ENCODE peak calls at places on chromosome 14, in nine cellular contexts. X is GM13976, M is AG09319, Z is HFF-Myc, A is pancreas, B is fibroblast of mammary gland, J is GM23338, H is esophagus squamous epithelium, N is fibroblast of lung. D is an unnamed sample.

GRCh38 chr14:68133856-68134255 is 314.3 kb downstream of the RAD51B start:
- DNase-seq in X (no peak), M (no peak), Z (no peak), A (no peak), B (peak), J (no peak), H (no peak), N (peak), D (no peak)

GRCh38 chr14:62711351-62712023 is 333.8 kb downstream of the KCNH5 start:
- DNase-seq in X (no peak), M (no peak), Z (no peak), A (no peak), B (no peak), J (peak), H (no peak), N (no peak), D (no peak)

GRCh38 chr14:73724696-73725095 is 10.5 kb upstream of the PNMA1 start:
- DNase-seq in X (no peak), M (no peak), Z (no peak), A (no peak), B (no peak), J (no peak), H (no peak), N (no peak), D (no peak)

GRCh38 chr14:81246561-81247270 is 26.0 kb upstream of the GTF2A1 start:
- DNase-seq in X (no peak), M (peak), Z (peak), A (no peak), B (no peak), J (no peak), H (no peak), N (no peak), D (no peak)

GRCh38 chr14:91205449-91205848 is 39.1 kb downstream of the GPR68 start:
- DNase-seq in X (no peak), M (no peak), Z (no peak), A (no peak), B (no peak), J (no peak), H (no peak), N (no peak), D (no peak)

GRCh38 chr14:92040431-92041040 is 677 bp upstream of the TRIP11 start:
- DNase-seq in X (peak), M (no peak), Z (no peak), A (peak), B (peak), J (peak), H (no peak), N (peak), D (no peak)

GRCh38 chr14:58635041-58635440 is 2.7 kb upstream of the DACT1 start:
- DNase-seq in X (peak), M (no peak), Z (no peak), A (no peak), B (no peak), J (peak), H (no peak), N (peak), D (no peak)

GRCh38 chr14:54465654-54466053 is 23.1 kb downstream of the GMFB start:
- DNase-seq in X (no peak), M (no peak), Z (no peak), A (no peak), B (no peak), J (no peak), H (no peak), N (no peak), D (peak)

GRCh38 chr14:21699551-21699950 is 25.9 kb upstream of the OR4E1 start:
- DNase-seq in X (no peak), M (no peak), Z (no peak), A (no peak), B (no peak), J (no peak), H (no peak), N (no peak), D (no peak)

GRCh38 chr14:33634631-33635030 is 316.2 kb downstream of the EGLN3 start:
- DNase-seq in X (no peak), M (no peak), Z (no peak), A (no peak), B (peak), J (no peak), H (no peak), N (peak), D (no peak)

GRCh38 chr14:93059917-93060545 is 55.7 kb downstream of the ITPK1 start:
- DNase-seq in X (no peak), M (no peak), Z (no peak), A (no peak), B (no peak), J (peak), H (no peak), N (no peak), D (no peak)

GRCh38 chr14:61196034-61196433 is 85.1 kb downstream of the TMEM30B start:
- DNase-seq in X (no peak), M (no peak), Z (no peak), A (no peak), B (no peak), J (no peak), H (no peak), N (no peak), D (no peak)

GRCh38 chr14:20618328-20618749 is 23.2 kb downstream of the OR6S1 start:
- DNase-seq in X (no peak), M (no peak), Z (no peak), A (no peak), B (no peak), J (no peak), H (no peak), N (no peak), D (no peak)

GRCh38 chr14:75476274-75476995 is 45.8 kb upstream of the BATF start:
- DNase-seq in X (no peak), M (no peak), Z (no peak), A (no peak), B (no peak), J (peak), H (no peak), N (peak), D (no peak)

GRCh38 chr14:78700236-78700635 is 530.1 kb downstream of the NRXN3 start:
- DNase-seq in X (no peak), M (no peak), Z (no peak), A (no peak), B (no peak), J (no peak), H (no peak), N (no peak), D (no peak)
- TF ChIP-seq CTCF in X (no peak), M (no peak), Z (no peak), A (no peak), B (peak), J (no peak), H (no peak), N (no peak), D (no peak)

DNA sequence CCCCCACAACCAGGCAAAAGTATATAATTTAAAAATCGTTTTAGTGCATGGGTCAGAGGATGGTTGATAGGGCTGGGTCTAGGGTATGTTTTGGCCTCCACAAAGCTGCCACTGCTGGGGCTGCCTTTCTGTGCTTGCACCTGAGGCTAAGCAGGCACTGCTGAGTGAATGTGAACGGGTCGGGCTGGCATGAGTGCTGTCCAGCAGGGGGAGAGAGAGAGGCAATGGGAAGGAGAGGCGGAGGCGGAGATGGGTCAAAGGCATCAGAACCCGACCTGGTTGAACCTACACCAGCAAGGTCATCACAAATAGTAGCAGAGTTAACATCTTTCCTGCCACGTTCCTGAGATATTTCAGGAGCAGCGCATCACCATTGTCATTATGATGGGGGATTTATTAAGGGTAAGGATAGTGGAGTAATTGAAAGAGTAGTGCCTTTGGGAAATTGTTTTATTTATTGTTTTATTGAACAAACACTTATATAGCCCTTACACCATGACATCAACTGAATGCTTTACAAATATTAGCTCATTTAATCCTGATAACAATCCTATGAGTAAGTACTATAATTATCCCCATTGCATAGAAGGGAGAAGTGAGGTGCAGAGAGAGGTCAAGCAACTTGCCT is 5.8 kb upstream of the NRXN3 start:
- DNase-seq in X (peak), M (no peak), Z (no peak), A (no peak), B (peak), J (peak), H (no peak), N (no peak), D (peak)
- TF ChIP-seq CTCF in X (peak), M (peak), Z (peak), A (no peak), B (peak), J (peak), H (no peak), N (peak), D (peak)

DNA sequence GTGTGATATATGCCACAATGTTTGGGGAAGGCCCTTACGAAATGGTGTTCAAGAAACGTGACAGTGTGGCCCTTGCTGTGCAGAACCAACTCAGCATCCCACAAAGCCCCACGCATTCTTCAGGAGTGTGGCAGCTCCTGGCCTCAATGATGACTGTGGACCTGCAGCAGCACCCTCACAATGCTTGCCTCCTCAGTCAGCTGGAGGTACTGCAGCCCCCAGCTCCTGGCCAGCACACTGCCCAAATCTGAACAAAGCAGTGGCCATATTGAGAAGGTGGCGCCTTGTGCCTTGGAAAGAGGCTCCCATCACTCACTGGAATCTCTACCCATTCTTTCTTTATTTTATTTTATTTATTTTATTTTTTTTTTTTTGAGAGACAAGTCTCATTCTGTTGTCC is 10.4 kb downstream of the POLE2 start:
- DNase-seq in X (no peak), M (no peak), Z (no peak), A (no peak), B (no peak), J (peak), H (no peak), N (no peak), D (no peak)
- TF ChIP-seq CTCF in X (no peak), M (no peak), Z (no peak), A (no peak), B (peak), J (peak), H (no peak), N (no peak), D (peak)

DNA sequence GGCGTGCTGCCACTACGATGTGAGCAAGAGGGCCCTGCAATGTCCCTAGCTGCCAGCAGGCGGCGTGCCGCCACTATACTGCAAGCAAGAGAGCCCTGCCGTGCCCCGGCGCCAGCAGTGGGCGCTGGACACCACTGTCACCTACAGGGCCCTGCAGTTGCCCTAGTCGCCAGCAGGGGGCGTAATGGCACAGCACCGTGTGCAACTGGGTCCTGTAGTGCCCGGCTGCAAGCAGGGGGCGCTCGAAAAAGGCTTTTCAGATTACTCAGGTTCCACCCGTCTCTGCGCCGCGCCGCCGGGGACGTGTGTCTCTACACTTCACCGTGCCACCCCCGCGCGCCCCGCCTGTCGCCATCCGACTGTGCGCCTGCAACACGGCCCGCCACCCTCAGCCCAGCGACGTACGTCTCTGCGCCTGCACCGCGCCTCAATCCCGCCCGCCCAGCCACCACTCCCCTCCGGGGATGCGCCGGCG is 1356.9 kb downstream of the TMEM121 start:
- DNase-seq in X (peak), M (no peak), Z (no peak), A (no peak), B (no peak), J (peak), H (no peak), N (no peak), D (peak)
- TF ChIP-seq CTCF in X (peak), M (peak), Z (peak), A (no peak), B (no peak), J (peak), H (peak), N (peak), D (peak)

DNA sequence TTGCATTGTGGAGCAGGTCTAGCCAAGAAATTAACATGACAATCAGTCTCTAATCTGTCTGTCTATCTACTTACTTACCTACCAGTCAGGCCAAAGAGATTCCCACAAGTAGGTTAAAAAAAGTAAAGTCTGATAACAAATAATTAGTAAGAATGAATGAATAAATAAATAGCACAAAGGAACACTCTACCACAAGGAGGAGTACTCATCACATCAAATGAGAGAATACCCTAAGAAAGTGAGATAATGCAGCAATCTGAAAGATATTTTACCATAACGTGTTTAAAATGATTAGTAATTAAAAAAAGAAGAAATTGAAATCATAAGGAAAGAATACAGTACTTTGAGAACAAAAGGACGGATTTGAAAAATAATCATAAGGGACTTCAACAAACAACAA is 187.2 kb downstream of the SYNE2 start:
- DNase-seq in X (no peak), M (no peak), Z (no peak), A (no peak), B (peak), J (peak), H (no peak), N (peak), D (no peak)
- TF ChIP-seq CTCF in X (no peak), M (peak), Z (peak), A (no peak), B (peak), J (peak), H (no peak), N (peak), D (no peak)

GRCh38 chr14:25041484-25041883 is 8.5 kb downstream of the STXBP6 start:
- DNase-seq in X (no peak), M (no peak), Z (no peak), A (no peak), B (no peak), J (no peak), H (no peak), N (peak), D (no peak)

GRCh38 chr14:25041898-25042297 is 8.0 kb downstream of the STXBP6 start:
- DNase-seq in X (no peak), M (no peak), Z (no peak), A (no peak), B (no peak), J (no peak), H (no peak), N (peak), D (no peak)

GRCh38 chr14:25039933-25040332 is 10.0 kb downstream of the STXBP6 start:
- DNase-seq in X (no peak), M (no peak), Z (no peak), A (no peak), B (no peak), J (no peak), H (no peak), N (no peak), D (no peak)

GRCh38 chr14:25044299-25044698 is 5.6 kb downstream of the STXBP6 start:
- DNase-seq in X (no peak), M (no peak), Z (no peak), A (no peak), B (no peak), J (no peak), H (no peak), N (peak), D (no peak)

DNA sequence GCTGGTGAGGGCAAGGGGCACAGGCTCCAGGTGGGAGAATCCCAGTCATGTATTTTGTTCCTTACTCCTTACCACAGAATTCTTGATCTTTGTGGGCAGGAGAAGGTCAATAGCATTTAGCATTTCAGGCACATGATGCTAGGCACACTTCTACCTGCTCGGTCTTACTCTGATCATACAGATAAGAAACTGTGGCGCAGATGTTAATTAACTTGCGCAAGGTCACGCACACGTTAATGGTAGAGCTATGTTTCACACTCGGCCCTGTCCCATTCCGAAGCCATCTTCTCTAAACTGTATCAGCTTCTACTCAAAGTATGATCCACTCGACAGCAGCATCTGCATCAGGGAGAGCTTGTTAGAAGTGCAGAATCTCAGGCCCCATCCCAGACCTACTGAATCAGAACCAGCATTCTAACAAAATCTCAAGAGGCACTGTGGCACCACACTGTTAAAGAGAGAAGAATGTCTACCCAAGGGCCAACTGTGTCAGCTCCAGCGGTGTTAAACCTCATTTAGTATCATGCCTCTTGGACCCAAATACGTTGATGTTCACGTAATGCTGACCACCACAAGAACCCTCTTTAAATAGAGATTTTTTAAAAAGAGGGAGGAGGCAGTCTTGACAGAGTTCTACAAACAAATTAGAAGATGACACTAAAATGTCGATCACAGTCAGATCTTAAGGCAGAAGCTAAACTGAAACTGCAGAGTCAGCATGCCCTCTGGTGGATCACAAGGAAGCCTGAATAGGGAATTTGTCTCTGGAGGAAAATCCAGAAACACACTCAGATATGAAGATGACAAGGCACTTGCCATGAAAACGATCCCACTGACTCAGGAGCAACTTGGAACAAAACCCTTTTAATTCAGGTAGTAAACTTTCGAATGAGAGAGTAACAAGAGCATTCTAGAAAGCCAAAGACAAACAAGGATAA is 7.3 kb downstream of the STXBP6 start:
- DNase-seq in X (no peak), M (no peak), Z (no peak), A (no peak), B (peak), J (peak), H (no peak), N (peak), D (no peak)
- TF ChIP-seq CTCF in X (no peak), M (peak), Z (peak), A (peak), B (peak), J (peak), H (peak), N (peak), D (no peak)

DNA sequence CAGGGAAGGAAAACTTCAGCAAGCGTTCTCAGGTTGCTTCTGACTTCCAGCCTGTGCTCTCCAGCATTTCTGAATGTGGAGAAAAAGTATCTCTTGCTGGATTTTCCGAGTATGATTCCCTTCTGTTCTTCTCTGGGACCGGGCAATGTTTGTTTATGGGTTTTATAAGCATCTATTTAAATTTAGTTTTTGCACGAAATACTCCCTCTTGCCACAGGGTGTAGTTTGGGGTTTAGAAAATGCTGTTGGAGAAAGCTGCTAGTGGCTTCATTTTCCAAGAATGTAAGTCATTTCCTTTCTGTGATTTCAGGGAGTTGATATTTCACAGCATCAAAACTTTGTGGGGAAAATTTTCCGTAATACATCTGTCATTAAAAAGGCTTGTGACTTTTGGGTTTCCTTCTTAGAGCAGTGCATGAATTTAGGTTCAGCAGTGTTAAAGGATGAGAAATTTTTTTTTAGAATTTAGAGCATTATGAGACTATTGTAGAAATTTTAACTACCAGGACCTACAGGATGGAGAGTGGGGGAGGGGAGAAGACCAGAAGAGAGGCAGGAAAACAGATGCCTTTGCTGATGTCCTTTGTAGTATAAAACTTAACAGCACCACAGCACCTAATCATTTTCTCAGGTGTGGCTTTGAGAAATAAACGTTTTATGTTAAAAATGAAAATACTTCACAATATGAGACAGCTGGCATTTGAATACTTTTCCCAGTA is 1.5 kb downstream of the FRMD6 start:
- DNase-seq in X (no peak), M (no peak), Z (no peak), A (no peak), B (peak), J (peak), H (no peak), N (peak), D (no peak)
- TF ChIP-seq CTCF in X (no peak), M (peak), Z (no peak), A (no peak), B (peak), J (peak), H (no peak), N (peak), D (no peak)

GRCh38 chr14:69547701-69548348 is 26.8 kb downstream of the CCDC177 start:
- DNase-seq in X (peak), M (no peak), Z (no peak), A (no peak), B (peak), J (peak), H (no peak), N (peak), D (peak)
- TF ChIP-seq CTCF in X (peak), M (peak), Z (peak), A (peak), B (peak), J (peak), H (peak), N (peak), D (peak)

DNA sequence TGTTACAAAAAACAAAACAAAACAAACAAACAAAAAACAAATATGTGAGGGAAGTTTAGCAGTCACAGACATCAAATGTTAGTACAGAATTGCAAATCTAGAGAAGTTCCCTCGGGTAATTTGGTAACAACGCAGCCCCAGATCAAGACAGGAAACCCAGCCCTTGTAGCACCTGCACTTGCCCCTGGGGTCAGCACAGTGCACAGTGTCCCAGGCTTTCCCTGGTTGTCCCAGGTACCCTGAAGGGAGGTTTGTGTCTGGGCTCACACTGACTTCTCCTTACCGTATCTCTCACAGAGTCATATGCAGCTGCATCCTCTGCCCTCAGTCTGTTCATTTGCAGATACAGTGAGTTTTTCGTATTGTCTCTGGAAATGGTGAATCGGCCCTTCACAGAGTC is 528.9 kb downstream of the TMEM121 start:
- DNase-seq in X (no peak), M (no peak), Z (no peak), A (no peak), B (no peak), J (no peak), H (no peak), N (no peak), D (no peak)
- TF ChIP-seq CTCF in X (no peak), M (no peak), Z (no peak), A (no peak), B (no peak), J (no peak), H (no peak), N (no peak), D (no peak)

D was measured in glutamatergic neuron.